ENCODE peak calls at places on chromosome 17, in ten cellular contexts. B is stimulated activated CD4-positive, alpha-beta T cell treated with anti-CD3 and anti-CD28 coated beads, Interleukin-4, amount 100 ng/mL, for 24 hours; F is mammary epithelial cell; U is AG10803; W is activated T-cell treated with anti-CD3 and anti-CD28 coated beads for 4 hours; Y is ureter; N is activated CD4-positive, alpha-beta T cell treated with anti-CD3 and anti-CD28 coated beads, Interleukin-2, amount 10 ng/mL, durations not matched to agents 7 days and 5 days; X is NCI-H82; K is Daoy; P is cerebellum. O is an unnamed sample.
A peak's percentile ranks its signal among the peaks of the same experiment; 100 is the strongest.

GRCh38 chr17:19377602-19378415 is 489 bp upstream of the MAPK7 start:
- DNase-seq in B (peak; percentile 95), W (peak; percentile 81), X (peak; percentile 99), U (peak; percentile 99), P (peak; percentile 100), Y (peak; percentile 98), F (peak; percentile 99), K (peak; percentile 100), N (peak; percentile 97), O (peak; percentile 97)

GRCh38 chr17:40356906-40357861 is 7.4 kb downstream of the GJD3 start:
- DNase-seq in X (no peak), Y (no peak), B (no peak), P (no peak), U (no peak), W (no peak), F (no peak), N (no peak), K (no peak), O (no peak)

GRCh38 chr17:37657202-37657601 is 14.0 kb upstream of the DDX52 start:
- DNase-seq in X (no peak), F (no peak), N (no peak), W (no peak), B (no peak), K (no peak), P (no peak), Y (no peak), U (no peak), O (no peak)

GRCh38 chr17:69696645-69697044 is 282.1 kb downstream of the MAP2K6 start:
- DNase-seq in X (no peak), F (no peak), W (no peak), K (no peak), P (no peak), B (no peak), U (no peak), Y (no peak), N (no peak), O (no peak)

GRCh38 chr17:3880983-3881382 is 11.9 kb downstream of the CAMKK1 start:
- DNase-seq in W (no peak), Y (no peak), X (no peak), F (no peak), P (no peak), B (no peak), N (no peak), U (no peak), K (no peak), O (no peak)

GRCh38 chr17:74012465-74012864 is 191.0 kb upstream of the RPL38 start:
- DNase-seq in Y (no peak), U (no peak), K (no peak), P (no peak), X (peak; percentile 88), B (peak; percentile 7), F (no peak), N (peak; percentile 73), W (peak; percentile 5), O (no peak)

GRCh38 chr17:78315355-78316114 is 44.3 kb downstream of the SOCS3 start:
- DNase-seq in X (no peak), B (peak; percentile 68), F (peak; percentile 94), Y (peak; percentile 88), N (peak; percentile 44), K (peak; percentile 97), U (peak; percentile 83), W (peak; percentile 47), P (no peak), O (peak; percentile 77)

GRCh38 chr17:4718276-4718675 is 7.8 kb downstream of the ARRB2 start:
- DNase-seq in X (no peak), W (no peak), P (no peak), B (no peak), K (no peak), F (no peak), N (no peak), U (no peak), Y (no peak), O (no peak)

GRCh38 chr17:46890638-46891037 is 32.3 kb upstream of the GOSR2 start:
- DNase-seq in Y (no peak), P (no peak), U (no peak), B (no peak), X (no peak), N (no peak), K (no peak), F (no peak), W (no peak), O (no peak)

GRCh38 chr17:81329927-81330883 is 35.1 kb upstream of the SLC38A10 start:
- DNase-seq in W (no peak), Y (no peak), B (no peak), U (no peak), P (no peak), F (no peak), K (peak; percentile 55), X (no peak), N (no peak), O (no peak)

GRCh38 chr17:78125976-78126894 is 2.3 kb downstream of the TMC6 start:
- DNase-seq in W (no peak), B (no peak), P (no peak), K (no peak), X (no peak), N (no peak), U (no peak), F (no peak), Y (no peak), O (no peak)

GRCh38 chr17:59892251-59892848 is 393 bp downstream of the TUBD1 start:
- DNase-seq in W (no peak), B (no peak), X (no peak), F (no peak), N (no peak), Y (no peak), U (no peak), K (no peak), P (no peak), O (peak; percentile 12)

O was measured in stimulated activated naive CD8-positive, alpha-beta T cell treated with anti-CD3 and anti-CD28 coated beads, Interleukin-15, Interleukin-2, amounts not matched to agents 100 U/mL and 50 U/mL, for 24 hours.